ENCODE peak calls at places on chromosome 9, in eight cellular contexts. J, G, A, O, E, K, C and X are unnamed samples.

GRCh38 chr9:2740616-2741015 is 23.3 kb downstream of the KCNV2 start:
- DNase-seq in K (peak; percentile 83), C (peak; percentile 18), O (no peak), G (no peak), A (no peak), J (no peak), E (no peak), X (no peak)

GRCh38 chr9:14313378-14313940 is 482 bp downstream of the NFIB start:
- DNase-seq in J (peak; percentile 29), K (peak; percentile 53), A (no peak), O (peak; percentile 24), G (no peak), E (no peak), C (peak; percentile 26), X (no peak)

GRCh38 chr9:79471577-79472543 is 99.9 kb upstream of the TLE4 start:
- DNase-seq in E (peak; percentile 57), G (peak; percentile 17), O (no peak), K (peak; percentile 76), J (peak; percentile 20), C (peak; percentile 66), A (no peak), X (peak; percentile 61)

GRCh38 chr9:137156567-137157375 is 13.1 kb downstream of the LRRC26 start:
- DNase-seq in O (peak; percentile 83), E (peak; percentile 63), G (peak; percentile 51), K (no peak), J (peak; percentile 64), C (peak; percentile 39), A (no peak), X (no peak)

GRCh38 chr9:133837644-133838597 is 99.8 kb upstream of the SARDH start:
- DNase-seq in J (no peak), K (no peak), A (no peak), O (no peak), C (no peak), G (no peak), E (no peak), X (peak; percentile 26)

GRCh38 chr9:131963087-131963715 is 116.5 kb downstream of the MED27 start:
- DNase-seq in C (no peak), G (no peak), O (no peak), A (no peak), E (no peak), K (no peak), J (no peak), X (no peak)

GRCh38 chr9:111096051-111096450 is 57.8 kb upstream of the LPAR1 start:
- DNase-seq in O (no peak), G (no peak), J (no peak), E (no peak), K (peak; percentile 16), A (no peak), C (no peak), X (no peak)

GRCh38 chr9:93655621-93656425 is 79.4 kb downstream of the PHF2 start:
- DNase-seq in E (no peak), G (no peak), A (no peak), O (no peak), K (no peak), J (no peak), C (no peak), X (peak; percentile 27)

GRCh38 chr9:93862877-93863545 is 92.1 kb downstream of the BARX1 start:
- DNase-seq in J (no peak), A (no peak), G (no peak), C (no peak), E (no peak), K (no peak), O (peak; percentile 8), X (no peak)

GRCh38 chr9:103068666-103069207 is 73.6 kb downstream of the CYLC2 start:
- DNase-seq in K (no peak), E (no peak), G (no peak), O (no peak), C (peak; percentile 8), A (no peak), J (no peak), X (no peak)

GRCh38 chr9:35548571-35548970 is 56.5 kb upstream of the TESK1 start:
- DNase-seq in J (no peak), A (no peak), E (peak; percentile 12), C (no peak), O (no peak), K (peak; percentile 65), G (no peak), X (no peak)

GRCh38 chr9:97571664-97572063 is 61.5 kb downstream of the TSTD2 start:
- DNase-seq in G (no peak), K (no peak), A (no peak), J (no peak), C (no peak), O (no peak), E (no peak), X (no peak)

GRCh38 chr9:2414465-2414864 is 207.1 kb upstream of the VLDLR start:
- DNase-seq in O (no peak), A (no peak), E (no peak), G (no peak), K (peak; percentile 72), C (peak; percentile 35), J (no peak), X (no peak)

GRCh38 chr9:80204054-80204453 is 632.3 kb downstream of the TLE4 start:
- DNase-seq in A (no peak), J (peak; percentile 6), O (no peak), G (no peak), E (peak; percentile 48), K (no peak), C (peak; percentile 57), X (no peak)

GRCh38 chr9:34928921-34929320 is 29.2 kb upstream of the PHF24 start:
- DNase-seq in E (no peak), G (no peak), O (no peak), A (no peak), J (no peak), K (no peak), C (no peak), X (no peak)

GRCh38 chr9:96686638-96687335 is 31.7 kb upstream of the PRXL2C start:
- DNase-seq in E (peak; percentile 74), C (no peak), A (peak; percentile 53), K (no peak), O (peak; percentile 48), J (peak; percentile 33), G (peak; percentile 77), X (peak; percentile 90)

GRCh38 chr9:35348109-35348508 is 141.8 kb upstream of the RUSC2 start:
- DNase-seq in C (no peak), K (no peak), E (no peak), G (no peak), O (no peak), A (no peak), J (no peak), X (no peak)

GRCh38 chr9:135811796-135812195 is 95.5 kb downstream of the CAMSAP1 start:
- DNase-seq in C (no peak), E (no peak), A (no peak), J (no peak), O (no peak), K (no peak), G (no peak), X (peak; percentile 22)

GRCh38 chr9:138102246-138103051 is 224.9 kb downstream of the CACNA1B start:
- DNase-seq in K (no peak), J (no peak), A (no peak), E (no peak), G (no peak), O (no peak), C (no peak), X (no peak)

GRCh38 chr9:134698587-134699342 is 57.2 kb downstream of the COL5A1 start:
- DNase-seq in A (no peak), K (no peak), O (peak; percentile 86), C (peak; percentile 52), J (peak; percentile 77), G (peak; percentile 40), E (no peak), X (peak; percentile 78)

GRCh38 chr9:77897292-77897691 is 134.3 kb downstream of the GNAQ start:
- DNase-seq in J (no peak), O (no peak), C (peak; percentile 8), K (no peak), G (no peak), E (no peak), A (no peak), X (no peak)

GRCh38 chr9:90555351-90556057 is 87.1 kb downstream of the DIRAS2 start:
- DNase-seq in G (no peak), J (no peak), O (no peak), K (no peak), A (no peak), E (no peak), C (no peak), X (no peak)

GRCh38 chr9:94602666-94603065 is 9.0 kb upstream of the FBP2 start:
- DNase-seq in C (no peak), O (no peak), E (no peak), K (no peak), J (no peak), G (no peak), A (no peak), X (no peak)

GRCh38 chr9:133331221-133331620 is 4.8 kb downstream of the SURF6 start:
- DNase-seq in O (no peak), E (no peak), G (no peak), C (no peak), J (no peak), A (no peak), K (no peak), X (no peak)

GRCh38 chr9:7089391-7089790 is 331.6 kb downstream of the KDM4C start:
- DNase-seq in K (no peak), G (no peak), O (no peak), E (no peak), A (no peak), C (no peak), J (no peak), X (no peak)